ENCODE peak calls at places on chromosomes 12 and 14, in seven cellular contexts. One of them, this sample, is unnamed.
A peak's percentile ranks its signal among the peaks of the same experiment; 100 is the strongest.

GRCh38 chr12:122093098-122093883 is 14.7 kb downstream of the MLXIP start:
- DNase-seq in AG04450: no peak
- DNase-seq in GM12864: no peak
- DNase-seq in cardiac muscle cell: no peak
- DNase-seq in psoas muscle: no peak
- DNase-seq in A549: no peak
- DNase-seq in fibroblast of mammary gland: no peak
- DNase-seq in this sample: no peak

GRCh38 chr14:75303415-75303814 is 24.8 kb downstream of the FOS start:
- DNase-seq in AG04450: no peak
- DNase-seq in GM12864: peak; percentile 33
- DNase-seq in cardiac muscle cell: peak; percentile 85
- DNase-seq in psoas muscle: peak; percentile 76
- DNase-seq in A549: peak; percentile 82
- DNase-seq in fibroblast of mammary gland: peak; percentile 72
- DNase-seq in this sample: peak; percentile 80

GRCh38 chr12:49555631-49556390 is 12.1 kb downstream of the MCRS1 start:
- DNase-seq in AG04450: no peak
- DNase-seq in GM12864: no peak
- DNase-seq in cardiac muscle cell: no peak
- DNase-seq in psoas muscle: no peak
- DNase-seq in A549: no peak
- DNase-seq in fibroblast of mammary gland: no peak
- DNase-seq in this sample: no peak

GRCh38 chr14:101215936-101216335 is 312.4 kb upstream of the RTL1 start:
- DNase-seq in AG04450: no peak
- DNase-seq in GM12864: no peak
- DNase-seq in cardiac muscle cell: no peak
- DNase-seq in psoas muscle: peak; percentile 20
- DNase-seq in A549: no peak
- DNase-seq in fibroblast of mammary gland: no peak
- DNase-seq in this sample: peak; percentile 59

GRCh38 chr14:104393898-104394605 is 185.5 kb upstream of the C14orf180 start:
- DNase-seq in AG04450: no peak
- DNase-seq in GM12864: peak; percentile 56
- DNase-seq in cardiac muscle cell: no peak
- DNase-seq in psoas muscle: peak; percentile 75
- DNase-seq in A549: no peak
- DNase-seq in fibroblast of mammary gland: no peak
- DNase-seq in this sample: peak; percentile 3

GRCh38 chr14:92645841-92646478 is 102.5 kb downstream of the LGMN start:
- DNase-seq in AG04450: peak; percentile 59
- DNase-seq in GM12864: no peak
- DNase-seq in cardiac muscle cell: peak; percentile 89
- DNase-seq in psoas muscle: no peak
- DNase-seq in A549: no peak
- DNase-seq in fibroblast of mammary gland: peak; percentile 92
- DNase-seq in this sample: peak; percentile 94

GRCh38 chr14:33685026-33685425 is 265.8 kb downstream of the EGLN3 start:
- DNase-seq in AG04450: no peak
- DNase-seq in GM12864: no peak
- DNase-seq in cardiac muscle cell: no peak
- DNase-seq in psoas muscle: no peak
- DNase-seq in A549: no peak
- DNase-seq in fibroblast of mammary gland: no peak
- DNase-seq in this sample: no peak

GRCh38 chr14:76695263-76695920 is 65.9 kb upstream of the VASH1 start:
- DNase-seq in AG04450: no peak
- DNase-seq in GM12864: no peak
- DNase-seq in cardiac muscle cell: no peak
- DNase-seq in psoas muscle: no peak
- DNase-seq in A549: no peak
- DNase-seq in fibroblast of mammary gland: no peak
- DNase-seq in this sample: no peak

GRCh38 chr12:117832459-117833457 is 136.0 kb downstream of the KSR2 start:
- DNase-seq in AG04450: no peak
- DNase-seq in GM12864: no peak
- DNase-seq in cardiac muscle cell: no peak
- DNase-seq in psoas muscle: no peak
- DNase-seq in A549: peak; percentile 20
- DNase-seq in fibroblast of mammary gland: peak; percentile 8
- DNase-seq in this sample: no peak

GRCh38 chr12:132285991-132286681 is 43.3 kb downstream of the GALNT9 start:
- DNase-seq in AG04450: peak; percentile 3
- DNase-seq in GM12864: no peak
- DNase-seq in cardiac muscle cell: peak; percentile 93
- DNase-seq in psoas muscle: peak; percentile 64
- DNase-seq in A549: peak; percentile 56
- DNase-seq in fibroblast of mammary gland: peak; percentile 26
- DNase-seq in this sample: peak; percentile 25

GRCh38 chr12:50314629-50315312 is 31.5 kb upstream of the LIMA1 start:
- DNase-seq in AG04450: peak; percentile 38
- DNase-seq in GM12864: no peak
- DNase-seq in cardiac muscle cell: peak; percentile 82
- DNase-seq in psoas muscle: no peak
- DNase-seq in A549: peak; percentile 61
- DNase-seq in fibroblast of mammary gland: peak; percentile 78
- DNase-seq in this sample: peak; percentile 78

GRCh38 chr12:82176761-82177490 is 181.3 kb downstream of the CCDC59 start:
- DNase-seq in AG04450: no peak
- DNase-seq in GM12864: no peak
- DNase-seq in cardiac muscle cell: no peak
- DNase-seq in psoas muscle: no peak
- DNase-seq in A549: no peak
- DNase-seq in fibroblast of mammary gland: no peak
- DNase-seq in this sample: no peak

GRCh38 chr12:82510386-82510785 is 152.1 kb downstream of the METTL25 start:
- DNase-seq in AG04450: no peak
- DNase-seq in GM12864: no peak
- DNase-seq in cardiac muscle cell: no peak
- DNase-seq in psoas muscle: no peak
- DNase-seq in A549: no peak
- DNase-seq in fibroblast of mammary gland: no peak
- DNase-seq in this sample: no peak

GRCh38 chr14:105861985-105862465 is 335.6 kb downstream of the TMEM121 start:
- DNase-seq in AG04450: no peak
- DNase-seq in GM12864: peak; percentile 91
- DNase-seq in cardiac muscle cell: no peak
- DNase-seq in psoas muscle: no peak
- DNase-seq in A549: no peak
- DNase-seq in fibroblast of mammary gland: no peak
- DNase-seq in this sample: no peak

GRCh38 chr12:120529641-120530314 is 820 bp upstream of the COQ5 start:
- DNase-seq in AG04450: no peak
- DNase-seq in GM12864: no peak
- DNase-seq in cardiac muscle cell: peak; percentile 46
- DNase-seq in psoas muscle: no peak
- DNase-seq in A549: peak; percentile 61
- DNase-seq in fibroblast of mammary gland: peak; percentile 46
- DNase-seq in this sample: peak; percentile 70

GRCh38 chr12:131028587-131029338 is 75.1 kb downstream of the ADGRD1 start:
- DNase-seq in AG04450: no peak
- DNase-seq in GM12864: no peak
- DNase-seq in cardiac muscle cell: no peak
- DNase-seq in psoas muscle: no peak
- DNase-seq in A549: peak; percentile 59
- DNase-seq in fibroblast of mammary gland: no peak
- DNase-seq in this sample: no peak

GRCh38 chr12:81705586-81705985 is 53.6 kb downstream of the PPFIA2 start:
- DNase-seq in AG04450: no peak
- DNase-seq in GM12864: no peak
- DNase-seq in cardiac muscle cell: no peak
- DNase-seq in psoas muscle: no peak
- DNase-seq in A549: no peak
- DNase-seq in fibroblast of mammary gland: peak; percentile 3
- DNase-seq in this sample: no peak

GRCh38 chr12:123150273-123150803 is 552 bp downstream of the PITPNM2 start:
- DNase-seq in AG04450: no peak
- DNase-seq in GM12864: no peak
- DNase-seq in cardiac muscle cell: no peak
- DNase-seq in psoas muscle: peak; percentile 69
- DNase-seq in A549: peak; percentile 17
- DNase-seq in fibroblast of mammary gland: no peak
- DNase-seq in this sample: no peak

GRCh38 chr12:26701604-26702215 is 131.3 kb downstream of the ITPR2 start:
- DNase-seq in AG04450: no peak
- DNase-seq in GM12864: no peak
- DNase-seq in cardiac muscle cell: peak; percentile 69
- DNase-seq in psoas muscle: no peak
- DNase-seq in A549: peak; percentile 58
- DNase-seq in fibroblast of mammary gland: peak; percentile 73
- DNase-seq in this sample: peak; percentile 64

GRCh38 chr12:102549691-102550090 is 69.3 kb upstream of the IGF1 start:
- DNase-seq in AG04450: no peak
- DNase-seq in GM12864: no peak
- DNase-seq in cardiac muscle cell: no peak
- DNase-seq in psoas muscle: no peak
- DNase-seq in A549: no peak
- DNase-seq in fibroblast of mammary gland: no peak
- DNase-seq in this sample: no peak

GRCh38 chr14:36167431-36167830 is 9.1 kb downstream of the PTCSC3 start:
- DNase-seq in AG04450: no peak
- DNase-seq in GM12864: no peak
- DNase-seq in cardiac muscle cell: no peak
- DNase-seq in psoas muscle: no peak
- DNase-seq in A549: no peak
- DNase-seq in fibroblast of mammary gland: no peak
- DNase-seq in this sample: no peak

GRCh38 chr12:41380878-41381277 is 192.8 kb downstream of the PDZRN4 start:
- DNase-seq in AG04450: no peak
- DNase-seq in GM12864: no peak
- DNase-seq in cardiac muscle cell: no peak
- DNase-seq in psoas muscle: no peak
- DNase-seq in A549: no peak
- DNase-seq in fibroblast of mammary gland: no peak
- DNase-seq in this sample: no peak

GRCh38 chr12:3553681-3554546 is 62.9 kb downstream of the PRMT8 start:
- DNase-seq in AG04450: no peak
- DNase-seq in GM12864: no peak
- DNase-seq in cardiac muscle cell: peak; percentile 5
- DNase-seq in psoas muscle: no peak
- DNase-seq in A549: no peak
- DNase-seq in fibroblast of mammary gland: no peak
- DNase-seq in this sample: no peak

GRCh38 chr14:104179564-104180129 is 41.3 kb downstream of the KIF26A start:
- DNase-seq in AG04450: no peak
- DNase-seq in GM12864: no peak
- DNase-seq in cardiac muscle cell: no peak
- DNase-seq in psoas muscle: no peak
- DNase-seq in A549: no peak
- DNase-seq in fibroblast of mammary gland: no peak
- DNase-seq in this sample: no peak

GRCh38 chr14:100065942-100066574 is 836 bp downstream of the EVL start:
- DNase-seq in AG04450: no peak
- DNase-seq in GM12864: peak; percentile 87
- DNase-seq in cardiac muscle cell: peak; percentile 26
- DNase-seq in psoas muscle: no peak
- DNase-seq in A549: no peak
- DNase-seq in fibroblast of mammary gland: peak; percentile 37
- DNase-seq in this sample: peak; percentile 88
- H3K4me3 ChIP-seq in AG04450: no peak overlapping the region
- H3K4me3 ChIP-seq in GM12864: peak overlapping the region; percentile 54
- H3K4me3 ChIP-seq in cardiac muscle cell: no peak overlapping the region
- H3K4me3 ChIP-seq in psoas muscle: peak overlapping the region; percentile 8
- H3K4me3 ChIP-seq in A549: no peak overlapping the region
- H3K4me3 ChIP-seq in fibroblast of mammary gland: no peak overlapping the region
- H3K4me3 ChIP-seq in this sample: no peak overlapping the region

DNA sequence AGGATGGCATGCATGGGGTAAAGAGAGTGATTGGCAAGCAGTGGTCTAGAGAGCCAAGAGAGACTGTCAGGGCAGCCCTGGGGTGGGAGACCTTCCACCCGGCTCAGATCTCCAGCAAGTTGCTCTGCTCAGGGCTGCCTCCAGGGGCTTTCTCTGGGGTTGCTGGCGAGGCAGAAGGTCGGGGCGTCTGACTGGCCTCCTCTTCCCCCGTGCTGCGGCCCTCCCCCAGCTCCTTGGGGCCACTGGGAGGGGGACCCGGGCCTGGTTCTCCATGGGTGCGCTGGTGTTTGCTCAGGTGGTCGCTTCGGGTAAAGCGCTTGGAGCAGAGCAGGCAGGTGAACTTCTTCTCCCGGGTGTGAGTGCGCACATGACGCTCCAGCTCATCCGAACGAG is 6.6 kb upstream of the AAAS start:
- DNase-seq in AG04450: no peak
- DNase-seq in GM12864: no peak
- DNase-seq in cardiac muscle cell: no peak
- DNase-seq in psoas muscle: peak; percentile 22
- DNase-seq in A549: no peak
- DNase-seq in fibroblast of mammary gland: no peak
- DNase-seq in this sample: no peak
- TF ChIP-seq CTCF in AG04450: no peak
- TF ChIP-seq CTCF in GM12864: peak; percentile 18
- TF ChIP-seq CTCF in cardiac muscle cell: no peak
- TF ChIP-seq CTCF in psoas muscle: no peak
- TF ChIP-seq CTCF in A549: no peak
- TF ChIP-seq CTCF in fibroblast of mammary gland: no peak
- TF ChIP-seq CTCF in this sample: no peak

GRCh38 chr12:106960443-106960842 is 4.7 kb downstream of the TMEM263 start:
- DNase-seq in AG04450: no peak
- DNase-seq in GM12864: no peak
- DNase-seq in cardiac muscle cell: no peak
- DNase-seq in psoas muscle: no peak
- DNase-seq in A549: no peak
- DNase-seq in fibroblast of mammary gland: no peak
- DNase-seq in this sample: no peak

GRCh38 chr12:106957617-106958016 is 1.9 kb downstream of the TMEM263 start:
- DNase-seq in AG04450: no peak
- DNase-seq in GM12864: no peak
- DNase-seq in cardiac muscle cell: no peak
- DNase-seq in psoas muscle: no peak
- DNase-seq in A549: no peak
- DNase-seq in fibroblast of mammary gland: no peak
- DNase-seq in this sample: no peak

GRCh38 chr12:106956048-106956935 is 585 bp downstream of the TMEM263 start:
- DNase-seq in AG04450: peak; percentile 77
- DNase-seq in GM12864: peak; percentile 30
- DNase-seq in cardiac muscle cell: peak; percentile 93
- DNase-seq in psoas muscle: peak; percentile 81
- DNase-seq in A549: peak; percentile 90
- DNase-seq in fibroblast of mammary gland: peak; percentile 88
- DNase-seq in this sample: peak; percentile 98

DNA sequence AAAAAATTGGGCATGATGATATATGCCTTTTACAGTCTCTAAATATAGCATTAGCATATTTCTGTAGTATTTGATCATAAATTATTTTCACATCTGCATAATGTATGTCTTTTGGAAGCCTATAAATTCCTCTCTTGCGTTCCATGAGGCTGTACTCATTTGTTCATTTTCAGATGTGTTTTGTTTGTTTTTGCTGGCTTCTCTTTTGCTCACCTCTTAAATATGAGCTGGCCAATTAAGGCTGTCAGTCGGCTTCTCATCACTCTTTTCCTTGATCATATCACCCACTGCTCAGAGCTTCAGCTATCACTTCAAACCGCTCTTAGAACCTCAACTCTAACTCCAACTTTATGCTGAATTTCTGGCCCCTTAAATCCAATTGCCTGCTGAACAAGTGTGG is 6.6 kb downstream of the TMEM263 start:
- DNase-seq in AG04450: no peak
- DNase-seq in GM12864: no peak
- DNase-seq in cardiac muscle cell: no peak
- DNase-seq in psoas muscle: no peak
- DNase-seq in A549: no peak
- DNase-seq in fibroblast of mammary gland: no peak
- DNase-seq in this sample: no peak
- H3K4me3 ChIP-seq in AG04450: no peak overlapping the region
- H3K4me3 ChIP-seq in GM12864: no peak overlapping the region
- H3K4me3 ChIP-seq in cardiac muscle cell: peak overlapping the region; percentile 9
- H3K4me3 ChIP-seq in psoas muscle: no peak overlapping the region
- H3K4me3 ChIP-seq in A549: no peak overlapping the region
- H3K4me3 ChIP-seq in fibroblast of mammary gland: no peak overlapping the region
- H3K4me3 ChIP-seq in this sample: no peak overlapping the region

GRCh38 chr12:9619411-9620179 is 11.9 kb upstream of the KLRB1 start:
- DNase-seq in AG04450: no peak
- DNase-seq in GM12864: no peak
- DNase-seq in cardiac muscle cell: no peak
- DNase-seq in psoas muscle: no peak
- DNase-seq in A549: no peak
- DNase-seq in fibroblast of mammary gland: no peak
- DNase-seq in this sample: no peak
- TF ChIP-seq CTCF in AG04450: no peak
- TF ChIP-seq CTCF in GM12864: no peak
- TF ChIP-seq CTCF in cardiac muscle cell: no peak
- TF ChIP-seq CTCF in psoas muscle: no peak
- TF ChIP-seq CTCF in A549: no peak
- TF ChIP-seq CTCF in fibroblast of mammary gland: no peak
- TF ChIP-seq CTCF in this sample: no peak

This sample was measured in fibroblast of villous mesenchyme.